ENCODE peak calls at places on chromosome 19, in four cellular contexts. Z, O, G and T are unnamed samples.

GRCh38 chr19:19691683-19692082 is 23.0 kb downstream of the ZNF101 start:
- DNase-seq in G (no peak), Z (no peak), O (no peak), T (no peak)

GRCh38 chr19:23287620-23288019 is 37.4 kb upstream of the ZNF724 start:
- DNase-seq in O (no peak), Z (no peak), G (no peak), T (no peak)

GRCh38 chr19:29547361-29547960 is 21.7 kb downstream of the VSTM2B start:
- DNase-seq in O (no peak), G (no peak), Z (no peak), T (no peak)

GRCh38 chr19:18946918-18947317 is 5.9 kb upstream of the HOMER3 start:
- DNase-seq in G (no peak), Z (no peak), O (no peak), T (no peak)

GRCh38 chr19:7850975-7851622 is 21.1 kb downstream of the EVI5L start:
- DNase-seq in Z (no peak), O (no peak), G (no peak), T (no peak)

GRCh38 chr19:31285744-31286143 is 63.5 kb downstream of the TSHZ3 start:
- DNase-seq in G (no peak), O (peak; percentile 50), Z (peak; percentile 54), T (no peak)

GRCh38 chr19:8423821-8424223 is 10.7 kb downstream of the MARCHF2 start:
- DNase-seq in G (peak; percentile 95), Z (peak; percentile 100), O (peak; percentile 96), T (peak; percentile 93)

GRCh38 chr19:16075430-16076153 is 703 bp upstream of the TPM4 start:
- DNase-seq in Z (no peak), O (no peak), G (no peak), T (no peak)

GRCh38 chr19:38838208-38838985 is 6.8 kb upstream of the ECH1 start:
- DNase-seq in G (no peak), O (no peak), Z (no peak), T (peak; percentile 95)

GRCh38 chr19:34171539-34171876 is 796 bp upstream of the LSM14A start:
- DNase-seq in Z (peak; percentile 94), G (no peak), O (peak; percentile 83), T (peak; percentile 71)

GRCh38 chr19:11067356-11068113 is 21.7 kb upstream of the LDLR start:
- DNase-seq in Z (peak; percentile 25), G (no peak), O (peak; percentile 13), T (peak; percentile 32)

GRCh38 chr19:6187374-6187773 is 51.9 kb downstream of the ACSBG2 start:
- DNase-seq in G (no peak), O (no peak), Z (no peak), T (no peak)

GRCh38 chr19:36528921-36529518 is 949 bp upstream of the ZNF260 start:
- DNase-seq in Z (peak; percentile 20), O (no peak), G (no peak), T (no peak)

GRCh38 chr19:15548648-15549047 is 40.3 kb downstream of the CYP4F22 start:
- DNase-seq in Z (no peak), G (no peak), O (no peak), T (no peak)

GRCh38 chr19:46574533-46574932 is 26.6 kb upstream of the CALM3 start:
- DNase-seq in Z (no peak), O (peak; percentile 13), G (no peak), T (no peak)

GRCh38 chr19:7784856-7785255 is 21.8 kb downstream of the CLEC4M start:
- DNase-seq in G (no peak), O (no peak), Z (no peak), T (no peak)

GRCh38 chr19:15640294-15640903 is at the start of gene CYP4F3:
- DNase-seq in O (no peak), G (peak; percentile 52), Z (peak; percentile 13), T (peak; percentile 79)

GRCh38 chr19:48342841-48343540 is 17.6 kb downstream of the EMP3 start:
- DNase-seq in Z (peak; percentile 74), O (peak; percentile 35), G (no peak), T (peak; percentile 57)

GRCh38 chr19:15790096-15790495 is 2.6 kb downstream of the OR10H5 start:
- DNase-seq in G (no peak), O (no peak), Z (no peak), T (no peak)

GRCh38 chr19:29758863-29759262 is 43.8 kb upstream of the C19orf12 start:
- DNase-seq in Z (no peak), G (no peak), O (no peak), T (no peak)

GRCh38 chr19:15195987-15196682 is 4.7 kb downstream of the NOTCH3 start:
- DNase-seq in Z (peak; percentile 59), O (peak; percentile 33), G (no peak), T (peak; percentile 79)

GRCh38 chr19:1849132-1849474 is 820 bp upstream of the REXO1 start:
- DNase-seq in O (no peak), G (no peak), Z (no peak), T (no peak)
- H3K4me3 ChIP-seq in O (no peak overlapping the region), G (no peak overlapping the region), Z (no peak overlapping the region), T (no peak overlapping the region)

GRCh38 chr19:41928221-41928683 is at the start of gene ERFL:
- DNase-seq in O (no peak), Z (peak; percentile 51), G (no peak), T (no peak)

GRCh38 chr19:41930322-41930722 is 2.1 kb upstream of the ERFL start:
- DNase-seq in Z (no peak), O (no peak), G (no peak), T (no peak)

GRCh38 chr19:41930926-41931592 is 2.8 kb upstream of the ERFL start:
- DNase-seq in G (no peak), O (no peak), Z (peak; percentile 53), T (no peak)

GRCh38 chr19:41928754-41929535 is 696 bp upstream of the ERFL start:
- DNase-seq in G (no peak), O (no peak), Z (no peak), T (no peak)

DNA sequence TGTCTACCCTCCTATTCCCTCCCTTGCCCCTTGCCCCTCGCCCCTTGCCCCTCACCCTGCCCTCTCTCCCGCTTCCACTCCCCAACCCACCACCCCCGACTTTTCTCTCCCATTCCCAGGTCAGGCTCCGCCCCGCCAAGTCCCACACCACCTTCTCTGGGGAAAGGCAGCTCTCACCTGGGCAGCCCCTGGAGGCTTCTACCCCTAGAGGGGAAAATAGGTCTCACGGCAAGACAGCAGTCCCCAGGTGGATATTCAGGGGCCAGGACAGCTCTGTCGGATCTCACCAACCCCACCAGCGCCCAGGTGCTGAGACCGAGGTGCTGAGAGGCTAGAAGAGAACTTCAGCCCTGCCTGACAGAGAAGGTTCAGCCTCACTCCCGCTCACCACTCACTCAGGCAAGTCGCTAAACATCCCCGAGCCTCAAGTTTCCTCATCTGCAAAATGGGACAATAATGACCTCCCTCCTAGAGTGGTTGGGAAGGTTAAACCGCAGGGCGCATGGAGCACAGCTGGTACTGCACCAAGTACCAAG is 1.4 kb upstream of the ERFL start:
- DNase-seq in G (no peak), Z (no peak), O (no peak), T (no peak)
- H3K27me3 ChIP-seq in G (peaks cover 64% of the 10 kb centered on the region), Z (peaks cover 84% of the 10 kb centered on the region), O (peaks cover 75% of the 10 kb centered on the region), T (peaks cover 82% of the 10 kb centered on the region)

GRCh38 chr19:14088634-14089411 is 1.7 kb downstream of the SAMD1 start:
- DNase-seq in Z (no peak), G (no peak), O (no peak), T (no peak)
- H3K4me3 ChIP-seq in Z (peak overlapping the region; percentile 73), G (no peak overlapping the region), O (peak overlapping the region; percentile 35), T (peak overlapping the region; percentile 54)

DNA sequence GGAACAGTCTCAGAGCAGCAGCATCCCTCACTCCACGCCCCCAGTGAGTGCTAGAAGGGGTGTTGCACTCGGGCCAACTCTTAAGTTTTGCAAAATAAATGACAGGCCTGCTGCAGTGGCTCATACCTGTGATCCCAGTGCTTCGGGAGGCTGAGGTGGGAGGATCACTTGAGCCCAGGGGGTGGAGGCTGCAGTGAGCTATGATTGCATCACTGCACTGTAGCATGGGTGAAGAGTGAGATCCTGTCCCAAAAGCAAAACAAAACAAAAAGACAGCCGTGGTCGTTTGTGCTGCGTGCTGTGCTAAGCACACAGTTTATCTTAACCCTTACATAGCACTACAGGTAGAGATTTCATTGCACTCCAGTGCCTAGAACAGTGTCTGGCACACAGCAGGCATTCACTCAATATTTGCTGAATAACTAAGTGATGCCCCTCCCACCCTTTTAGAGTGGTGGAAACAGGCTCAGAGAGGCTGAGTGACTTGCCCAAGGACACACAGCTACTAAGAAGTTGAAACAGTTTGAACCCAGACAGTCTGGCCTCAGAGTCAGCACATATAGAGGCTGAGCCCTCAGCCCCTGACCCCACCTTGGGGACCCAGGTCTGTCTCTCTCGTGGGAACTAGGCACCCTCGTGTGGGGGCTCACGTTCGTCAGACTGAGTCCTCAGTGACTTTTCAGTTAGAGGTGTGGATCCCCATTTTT is 18.3 kb downstream of the KCNC3 start:
- DNase-seq in Z (no peak), O (no peak), G (no peak), T (no peak)
- H3K27me3 ChIP-seq in Z (peaks cover 21% of the 10 kb centered on the region), O (peaks cover 5% of the 10 kb centered on the region), G (peaks cover 42% of the 10 kb centered on the region), T (peaks cover 10% of the 10 kb centered on the region)

GRCh38 chr19:4052993-4053422 is 13.7 kb downstream of the ZBTB7A start:
- DNase-seq in Z (no peak), O (no peak), G (no peak), T (no peak)
- H3K4me3 ChIP-seq in Z (peak overlapping the region; percentile 22), O (no peak overlapping the region), G (no peak overlapping the region), T (no peak overlapping the region)

GRCh38 chr19:58529405-58529804 is 9.8 kb upstream of the ZBTB45 start:
- DNase-seq in Z (no peak), G (no peak), O (no peak), T (no peak)
- H3K27me3 ChIP-seq in Z (peaks cover 7% of the 10 kb centered on the region), G (no peaks in the 10 kb centered on the region), O (peaks cover 23% of the 10 kb centered on the region), T (no peaks in the 10 kb centered on the region)